ENCODE peak calls at places on chromosomes 3 and 15, in seven cellular contexts. A is GM23248, T is gastrocnemius medialis, N is HepG2, U is left lung, B is heart left ventricle, Z is pancreas. H is an unnamed sample.

GRCh38 chr3:158821847-158822246 is 20.0 kb downstream of the MFSD1 start:
- DNase-seq in U (no peak), A (no peak), T (no peak), B (no peak), Z (no peak), N (no peak), H (no peak)

GRCh38 chr3:187961366-187961765 is 192.6 kb upstream of the LPP start:
- DNase-seq in A (no peak), N (no peak), Z (no peak), U (no peak), B (no peak), T (no peak), H (no peak)

GRCh38 chr15:101635944-101636727 is 16.0 kb downstream of the TM2D3 start:
- DNase-seq in B (no peak), T (no peak), A (peak; percentile 25), U (no peak), Z (no peak), N (no peak), H (no peak)

GRCh38 chr3:8589880-8590556 is 54.6 kb downstream of the SSUH2 start:
- DNase-seq in N (no peak), B (no peak), Z (no peak), T (no peak), A (peak; percentile 70), U (no peak), H (no peak)

GRCh38 chr3:47860206-47860605 is 57.3 kb downstream of the DHX30 start:
- DNase-seq in N (no peak), T (no peak), U (no peak), B (no peak), A (no peak), Z (no peak), H (no peak)

GRCh38 chr3:190585771-190586630 is 72.1 kb downstream of the IL1RAP start:
- DNase-seq in A (peak; percentile 98), T (no peak), N (peak; percentile 60), U (peak; percentile 56), B (no peak), Z (no peak), H (peak; percentile 29)

GRCh38 chr15:69304176-69304533 is 5.4 kb downstream of the PAQR5 start:
- DNase-seq in B (no peak), U (no peak), A (peak; percentile 96), T (no peak), N (peak; percentile 25), Z (no peak), H (no peak)

GRCh38 chr3:52930748-52931147 is 33.4 kb upstream of the STIMATE start:
- DNase-seq in Z (no peak), B (no peak), U (no peak), A (no peak), N (no peak), T (no peak), H (no peak)

GRCh38 chr3:150374975-150375374 is 33.1 kb upstream of the TSC22D2 start:
- DNase-seq in N (no peak), U (no peak), A (no peak), Z (no peak), B (no peak), T (no peak), H (no peak)

GRCh38 chr15:71296032-71296686 is 180.9 kb downstream of the THSD4 start:
- DNase-seq in B (no peak), U (no peak), Z (no peak), A (peak; percentile 76), T (no peak), N (no peak), H (no peak)

GRCh38 chr3:67228136-67228535 is 230.0 kb downstream of the KBTBD8 start:
- DNase-seq in N (no peak), T (no peak), B (no peak), Z (no peak), A (no peak), U (no peak), H (no peak)

GRCh38 chr15:70337292-70338186 is 239.8 kb upstream of the TLE3 start:
- DNase-seq in T (no peak), Z (no peak), A (no peak), N (no peak), U (no peak), B (no peak), H (no peak)

GRCh38 chr3:44240061-44240460 is 1.6 kb upstream of the TOPAZ1 start:
- DNase-seq in A (peak; percentile 4), B (no peak), Z (no peak), T (no peak), U (no peak), N (no peak), H (no peak)

GRCh38 chr15:36365963-36366362 is 213.5 kb upstream of the CDIN1 start:
- DNase-seq in N (no peak), U (no peak), A (peak; percentile 47), B (no peak), Z (no peak), T (no peak), H (no peak)

GRCh38 chr3:116051040-116051439 is 394.2 kb downstream of the LSAMP start:
- DNase-seq in Z (no peak), N (no peak), U (no peak), T (no peak), B (peak; percentile 24), A (no peak), H (no peak)

GRCh38 chr3:51942603-51943450 is 664 bp downstream of the PARP3 start:
- DNase-seq in Z (peak; percentile 61), B (peak; percentile 61), T (no peak), U (peak; percentile 69), A (peak; percentile 94), N (peak; percentile 67), H (peak; percentile 49)

GRCh38 chr3:185866995-185867394 is 42.2 kb upstream of the IGF2BP2 start:
- DNase-seq in T (no peak), A (no peak), U (no peak), Z (no peak), B (no peak), N (no peak), H (no peak)

GRCh38 chr15:48494646-48495045 is 150.9 kb downstream of the FBN1 start:
- DNase-seq in B (no peak), N (no peak), Z (no peak), T (no peak), A (peak; percentile 45), U (no peak), H (no peak)

GRCh38 chr3:138412821-138413531 is 21.4 kb upstream of the ESYT3 start:
- DNase-seq in A (peak; percentile 88), U (no peak), T (no peak), N (no peak), Z (no peak), B (no peak), H (no peak)

GRCh38 chr3:133987136-133987535 is 42.6 kb downstream of the SLCO2A1 start:
- DNase-seq in Z (no peak), A (no peak), T (no peak), B (no peak), N (no peak), U (no peak), H (no peak)

GRCh38 chr3:12922299-12922698 is 80.9 kb upstream of the RPL32 start:
- DNase-seq in N (no peak), A (no peak), B (no peak), U (no peak), Z (no peak), T (no peak), H (no peak)

GRCh38 chr3:52391096-52391495 is 53.8 kb downstream of the SEMA3G start:
- DNase-seq in B (no peak), T (no peak), A (no peak), U (no peak), Z (no peak), N (no peak), H (no peak)

GRCh38 chr3:131072099-131072559 is 45.5 kb downstream of the NEK11 start:
- DNase-seq in A (peak; percentile 76), B (no peak), Z (no peak), N (no peak), U (no peak), T (no peak), H (no peak)
- H3K27ac ChIP-seq in A (peak overlapping the region; percentile 70), B (no peak overlapping the region), Z (no peak overlapping the region), N (no peak overlapping the region), U (no peak overlapping the region), T (no peak overlapping the region), H (no peak overlapping the region)

GRCh38 chr3:71546781-71547180 is 36.7 kb downstream of the FOXP1 start:
- DNase-seq in T (no peak), U (no peak), Z (no peak), A (no peak), N (no peak), B (no peak), H (no peak)
- H3K27ac ChIP-seq in T (no peak overlapping the region), U (peak overlapping the region; percentile 91), Z (no peak overlapping the region), A (no peak overlapping the region), N (peak overlapping the region; percentile 60), B (no peak overlapping the region), H (no peak overlapping the region)

DNA sequence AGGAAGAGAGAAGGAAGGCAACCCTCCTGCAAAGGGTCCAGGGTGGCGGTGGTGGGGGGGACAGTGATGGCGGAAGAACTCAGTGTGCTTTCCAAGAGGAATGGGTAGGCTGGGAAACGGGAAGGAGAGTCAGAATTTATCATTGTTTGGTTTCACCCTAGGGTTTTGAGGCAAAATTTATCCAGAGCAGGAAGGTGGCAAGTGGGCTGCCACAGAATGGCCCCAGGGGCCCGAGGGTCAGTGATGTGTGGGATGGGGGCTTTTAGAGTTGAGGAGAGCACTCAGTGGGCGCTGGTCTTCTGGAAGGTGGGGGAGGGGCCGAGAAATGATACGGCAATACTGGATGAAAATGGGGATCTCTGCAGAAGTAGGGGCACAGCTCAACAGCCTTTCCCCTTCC is 581 bp downstream of the FAM131A start:
- DNase-seq in U (no peak), T (no peak), A (no peak), Z (no peak), B (no peak), N (no peak), H (no peak)
- H3K27ac ChIP-seq in U (peak overlapping the region; percentile 38), T (peak overlapping the region; percentile 98), A (peak overlapping the region; percentile 94), Z (no peak overlapping the region), B (peak overlapping the region; percentile 98), N (no peak overlapping the region), H (peak overlapping the region; percentile 98)

GRCh38 chr3:129280183-129280582 is 1.5 kb downstream of the HMCES start:
- DNase-seq in U (no peak), A (no peak), T (no peak), N (no peak), Z (no peak), B (no peak), H (no peak)
- H3K27ac ChIP-seq in U (no peak overlapping the region), A (peak overlapping the region; percentile 67), T (peak overlapping the region; percentile 87), N (no peak overlapping the region), Z (no peak overlapping the region), B (no peak overlapping the region), H (peak overlapping the region; percentile 89)

DNA sequence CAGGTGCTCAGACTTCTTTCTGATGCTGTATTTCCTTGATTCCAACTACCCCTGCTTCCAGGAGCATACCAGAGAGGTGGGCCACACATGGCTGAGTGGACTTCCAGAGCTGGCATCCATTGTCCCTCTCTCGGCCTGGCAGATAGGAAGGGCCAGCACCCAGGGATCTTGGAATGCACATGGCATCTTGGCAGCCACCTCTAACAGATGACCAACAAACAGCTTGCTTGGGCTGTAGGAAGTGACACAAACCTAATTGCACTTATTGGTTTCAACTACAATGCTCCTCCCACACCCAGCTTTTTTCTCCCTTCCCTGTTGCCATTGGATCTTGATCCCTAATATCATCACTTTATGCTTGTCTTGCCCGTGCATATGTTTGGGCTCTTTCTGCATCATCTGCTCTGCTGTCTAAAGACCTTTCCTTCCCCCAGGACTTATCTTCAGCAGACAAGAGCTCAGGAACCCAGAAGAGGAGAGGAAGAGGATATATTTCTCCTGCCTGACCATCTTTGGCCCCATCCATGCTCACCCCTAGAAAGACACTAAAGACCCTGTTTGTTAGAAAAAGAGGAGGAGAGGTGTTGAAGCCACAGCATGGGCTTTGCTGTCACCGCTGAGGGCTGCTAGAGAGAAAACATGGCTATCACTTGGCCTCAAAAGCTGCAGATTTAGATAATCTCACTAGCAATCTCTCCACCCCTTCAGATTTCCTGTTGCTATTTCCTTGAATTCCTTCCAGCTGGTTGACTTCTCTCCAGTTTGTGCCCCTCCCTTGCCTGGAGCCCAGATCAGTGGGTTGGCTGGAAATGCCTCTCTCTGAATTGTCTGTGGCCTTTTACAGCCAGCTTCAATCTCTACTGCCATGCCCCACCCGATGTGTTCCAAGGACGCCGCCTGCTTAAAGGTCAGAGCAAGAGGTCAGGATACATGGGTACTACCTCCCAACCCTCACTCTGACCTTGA is 294.4 kb downstream of the NTRK3 start:
- DNase-seq in A (no peak), U (no peak), B (no peak), T (no peak), Z (no peak), N (no peak), H (no peak)
- H3K27ac ChIP-seq in A (no peak overlapping the region), U (no peak overlapping the region), B (no peak overlapping the region), T (no peak overlapping the region), Z (no peak overlapping the region), N (no peak overlapping the region), H (peak overlapping the region; percentile 67)

H was measured in tibial artery.